ENCODE peak calls at places on chromosomes 4 and X, in four cellular contexts. Q, O, J and K are unnamed samples.

GRCh38 chrX:130216312-130216711 is 44.5 kb downstream of the RAB33A start:
- DNase-seq in Q (no peak), O (no peak), J (peak), K (no peak)

GRCh38 chrX:123424546-123424945 is 240.5 kb downstream of the GRIA3 start:
- DNase-seq in Q (no peak), O (no peak), J (no peak), K (no peak)

GRCh38 chr4:155608231-155608885 is 58.3 kb upstream of the GUCY1A1 start:
- DNase-seq in Q (no peak), O (no peak), J (no peak), K (no peak)

GRCh38 chrX:39427492-39428289 is 626.4 kb downstream of the MID1IP1 start:
- DNase-seq in Q (no peak), O (peak), J (peak), K (no peak)

GRCh38 chrX:17987783-17988182 is 126.7 kb upstream of the RAI2 start:
- DNase-seq in Q (no peak), O (no peak), J (no peak), K (no peak)

GRCh38 chrX:54442790-54443189 is 2.6 kb downstream of the TSR2 start:
- DNase-seq in Q (no peak), O (no peak), J (no peak), K (no peak)

GRCh38 chrX:20585782-20586181 is 319.1 kb upstream of the RPS6KA3 start:
- DNase-seq in Q (no peak), O (no peak), J (no peak), K (no peak)

GRCh38 chr4:122889726-122890125 is 32.7 kb downstream of the NUDT6 start:
- DNase-seq in Q (no peak), O (no peak), J (no peak), K (no peak)

GRCh38 chrX:5726246-5726645 is 502.4 kb downstream of the NLGN4X start:
- DNase-seq in Q (no peak), O (no peak), J (peak), K (no peak)

GRCh38 chrX:133254666-133255065 is 36.5 kb upstream of the TFDP3 start:
- DNase-seq in Q (no peak), O (no peak), J (peak), K (no peak)